ENCODE peak calls at places on chromosome 18, in five cellular contexts. Y is HL-60; N is CD4-positive, CD25-positive, alpha-beta regulatory T cell; R is Peyer's patch; V is transverse colon. D is an unnamed sample.
A peak's percentile ranks its signal among the peaks of the same experiment; 100 is the strongest.

GRCh38 chr18:49573835-49574234 is 12.0 kb downstream of the LIPG start:
- DNase-seq in N (no peak), R (no peak), V (no peak), Y (no peak), D (no peak)

GRCh38 chr18:25734336-25734735 is 356.1 kb downstream of the SS18 start:
- DNase-seq in N (no peak), R (no peak), Y (no peak), V (no peak), D (no peak)

GRCh38 chr18:44637210-44638051 is 43.3 kb upstream of the SETBP1 start:
- DNase-seq in V (no peak), R (no peak), N (no peak), Y (no peak), D (no peak)

GRCh38 chr18:36381075-36381474 is 83.6 kb downstream of the FHOD3 start:
- DNase-seq in N (no peak), R (no peak), V (no peak), Y (no peak), D (no peak)

GRCh38 chr18:58269931-58270330 is 225.9 kb downstream of the NEDD4L start:
- DNase-seq in R (no peak), V (no peak), Y (no peak), N (no peak), D (no peak)

GRCh38 chr18:7066965-7067555 is 50.5 kb downstream of the LAMA1 start:
- DNase-seq in R (no peak), Y (no peak), N (no peak), V (no peak), D (no peak)

GRCh38 chr18:28729321-28729720 is 552.4 kb upstream of the CDH2 start:
- DNase-seq in N (no peak), Y (no peak), V (no peak), R (no peak), D (no peak)

GRCh38 chr18:35851286-35851967 is 121.1 kb upstream of the RMP24 start:
- DNase-seq in N (no peak), R (no peak), Y (no peak), V (no peak), D (no peak)

GRCh38 chr18:74040459-74041332 is 106.9 kb downstream of the FBXO15 start:
- DNase-seq in V (peak; percentile 46), Y (peak; percentile 82), R (peak; percentile 64), N (peak; percentile 9), D (peak; percentile 63)

GRCh38 chr18:7737483-7737882 is 170.4 kb downstream of the PTPRM start:
- DNase-seq in Y (no peak), R (no peak), V (no peak), N (no peak), D (no peak)

GRCh38 chr18:55343396-55344073 is 244.5 kb downstream of the TCF4 start:
- DNase-seq in N (no peak), V (no peak), Y (no peak), R (no peak), D (peak; percentile 26)

GRCh38 chr18:14117611-14118010 is 14.6 kb downstream of the ZNF519 start:
- DNase-seq in V (no peak), N (no peak), Y (no peak), R (no peak), D (no peak)

GRCh38 chr18:7778181-7778580 is 211.1 kb downstream of the PTPRM start:
- DNase-seq in R (no peak), Y (no peak), V (no peak), N (no peak), D (no peak)

GRCh38 chr18:76466410-76466991 is 28.5 kb downstream of the ZNF516 start:
- DNase-seq in N (no peak), Y (peak; percentile 56), V (no peak), R (no peak), D (no peak)

GRCh38 chr18:31760695-31761094 is at the start of gene SLC25A52:
- DNase-seq in Y (no peak), N (no peak), V (no peak), R (no peak), D (no peak)

GRCh38 chr18:43392168-43392567 is 114.9 kb upstream of the SYT4 start:
- DNase-seq in N (no peak), R (no peak), Y (no peak), V (no peak), D (no peak)

GRCh38 chr18:44771957-44772917 is 91.5 kb downstream of the SETBP1 start:
- DNase-seq in Y (no peak), N (no peak), V (peak; percentile 46), R (peak; percentile 56), D (no peak)

GRCh38 chr18:37265382-37265781 is 300.2 kb downstream of the CELF4 start:
- DNase-seq in V (no peak), Y (no peak), N (no peak), R (no peak), D (no peak)

GRCh38 chr18:31574359-31574758 is 17.3 kb upstream of the TTR start:
- DNase-seq in R (no peak), N (no peak), Y (peak; percentile 68), V (no peak), D (peak; percentile 20)

GRCh38 chr18:48983793-48984437 is 33.1 kb upstream of the SMAD7 start:
- DNase-seq in V (no peak), R (no peak), N (no peak), Y (peak; percentile 92), D (peak; percentile 61)

GRCh38 chr18:10536270-10536669 is 10.4 kb downstream of the NAPG start:
- DNase-seq in Y (no peak), N (no peak), R (no peak), V (no peak), D (no peak)

DNA sequence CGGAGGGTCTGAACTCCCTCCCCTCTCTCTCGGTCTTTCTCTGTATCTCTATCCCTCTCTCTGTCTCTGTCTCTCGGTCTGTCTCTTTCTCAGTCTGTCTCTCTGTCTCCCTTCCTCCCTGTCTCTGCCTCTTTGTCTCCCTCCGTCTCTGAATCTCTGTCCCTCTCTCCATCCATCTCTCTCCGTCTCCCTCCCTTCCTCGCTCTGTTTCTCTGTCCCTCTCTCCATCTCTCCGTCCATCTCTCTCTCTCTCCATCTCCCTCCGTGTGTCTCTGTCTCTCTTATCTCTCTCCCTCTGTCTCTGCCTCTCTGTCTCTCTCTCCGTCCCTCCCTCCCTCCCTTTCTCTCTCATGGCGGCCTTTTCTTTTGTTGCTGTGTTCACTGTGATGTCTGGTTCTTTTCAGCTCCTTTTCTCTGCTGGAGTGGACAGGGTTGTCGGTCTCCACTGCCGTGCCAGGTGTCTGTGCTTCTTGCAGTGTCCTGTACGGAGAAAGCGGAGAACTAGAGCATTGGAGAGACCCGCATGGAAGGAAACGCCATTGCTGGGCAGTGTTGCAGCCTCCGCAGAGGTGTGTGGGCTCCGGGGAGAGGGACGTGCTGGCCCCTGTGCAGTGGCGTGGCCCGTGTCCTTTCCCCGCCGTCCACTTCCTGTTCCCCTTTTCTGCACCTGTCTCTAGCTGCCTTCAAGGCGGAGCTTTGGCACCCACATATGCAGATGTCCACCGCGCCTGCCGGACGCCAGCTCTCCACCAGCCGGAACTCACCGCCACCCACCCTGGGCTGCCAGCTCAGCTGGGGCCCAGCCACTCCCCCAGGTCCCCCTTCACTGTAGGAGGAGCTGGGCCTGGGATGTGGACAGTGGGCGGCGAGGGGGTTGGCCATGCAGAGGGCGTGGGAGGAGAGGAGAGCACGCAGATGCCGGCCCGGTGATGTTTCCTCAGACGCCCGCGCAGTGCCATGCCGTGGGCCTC is 113.1 kb downstream of the NFATC1 start:
- DNase-seq in Y (peak; percentile 83), N (no peak), V (peak; percentile 51), R (peak; percentile 45), D (no peak)
- H3K4me3 ChIP-seq in Y (no peak overlapping the region), N (no peak overlapping the region), V (no peak overlapping the region), R (no peak overlapping the region), D (no peak overlapping the region)

GRCh38 chr18:12849548-12849947 is 34.5 kb downstream of the PTPN2 start:
- DNase-seq in N (no peak), V (no peak), Y (no peak), R (no peak), D (no peak)
- H3K27ac ChIP-seq in N (no peak overlapping the region), V (no peak overlapping the region), Y (no peak overlapping the region), R (no peak overlapping the region), D (no peak overlapping the region)

GRCh38 chr18:3126457-3127097 is 93.2 kb downstream of the MYOM1 start:
- DNase-seq in Y (no peak), N (no peak), R (no peak), V (no peak), D (no peak)

GRCh38 chr18:3124822-3125221 is 94.9 kb downstream of the MYOM1 start:
- DNase-seq in V (no peak), N (no peak), R (no peak), Y (no peak), D (no peak)

GRCh38 chr18:3132700-3133099 is 87.1 kb downstream of the MYOM1 start:
- DNase-seq in Y (no peak), V (no peak), N (no peak), R (no peak), D (no peak)

GRCh38 chr18:3130344-3130743 is 89.4 kb downstream of the MYOM1 start:
- DNase-seq in Y (no peak), R (no peak), N (no peak), V (no peak), D (no peak)

GRCh38 chr18:3129053-3129864 is 90.5 kb downstream of the MYOM1 start:
- DNase-seq in R (peak; percentile 83), N (peak; percentile 50), V (peak; percentile 88), Y (peak; percentile 90), D (peak; percentile 90)
- H3K4me3 ChIP-seq in R (no peak overlapping the region), N (no peak overlapping the region), V (no peak overlapping the region), Y (peak overlapping the region; percentile 14), D (peak overlapping the region; percentile 6)

DNA sequence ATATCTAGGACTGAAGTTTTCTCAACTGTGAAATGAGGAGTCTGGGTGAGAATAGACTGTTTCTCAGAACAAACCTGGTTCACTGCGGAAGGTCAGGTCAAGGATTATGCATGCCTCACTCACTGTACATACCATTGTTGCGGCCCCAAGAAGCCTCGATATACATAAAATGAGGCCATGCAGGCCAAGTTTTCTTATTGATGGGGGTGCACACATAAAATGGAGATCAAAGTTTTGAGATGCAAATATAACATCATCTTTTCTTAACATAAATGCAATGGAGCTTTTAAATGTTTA is 1366.1 kb upstream of the CELF4 start:
- DNase-seq in N (no peak), Y (no peak), R (no peak), V (no peak), D (no peak)
- H3K27ac ChIP-seq in N (no peak overlapping the region), Y (no peak overlapping the region), R (no peak overlapping the region), V (no peak overlapping the region), D (no peak overlapping the region)

D was measured in OCI-LY7.